ENCODE peak calls at places on chromosomes 12 and 14, in six cellular contexts. Y is transverse colon, T is heart right ventricle, B is GM12865, Q is Calu3, J is epithelial cell of esophagus. X is an unnamed sample.

GRCh38 chr12:10186299-10186698 is 7.5 kb downstream of the TMEM52B start:
- DNase-seq in Q (no peak), Y (peak), B (peak), T (no peak), J (no peak), X (peak)

GRCh38 chr12:104372048-104372720 is 68.6 kb downstream of the EID3 start:
- DNase-seq in J (no peak), T (no peak), Q (no peak), Y (no peak), B (peak), X (no peak)

GRCh38 chr12:75670175-75670574 is 158.8 kb upstream of the KRR1 start:
- DNase-seq in J (no peak), Y (no peak), Q (no peak), T (no peak), B (no peak), X (no peak)

GRCh38 chr12:108640802-108641445 is 7.2 kb upstream of the SELPLG start:
- DNase-seq in T (no peak), Y (peak), Q (peak), J (no peak), B (no peak), X (no peak)

GRCh38 chr14:57574617-57575288 is 81.1 kb upstream of the CCDC198 start:
- DNase-seq in Y (no peak), Q (peak), J (peak), B (no peak), T (no peak), X (no peak)

GRCh38 chr12:28583771-28584261 is 393.6 kb downstream of the CCDC91 start:
- DNase-seq in B (no peak), Y (no peak), Q (no peak), T (no peak), J (peak), X (no peak)

GRCh38 chr12:41724216-41724615 is 420.5 kb downstream of the GXYLT1 start:
- DNase-seq in B (no peak), J (peak), T (no peak), Y (no peak), Q (peak), X (no peak)

GRCh38 chr14:73026243-73026844 is 562 bp downstream of the ZFYVE1 start:
- DNase-seq in Y (no peak), Q (no peak), B (no peak), T (no peak), J (no peak), X (no peak)

GRCh38 chr12:24909667-24910066 is 39.2 kb downstream of the BCAT1 start:
- DNase-seq in Y (peak), J (peak), T (no peak), Q (no peak), B (no peak), X (peak)

GRCh38 chr12:3553681-3554546 is 62.9 kb downstream of the PRMT8 start:
- DNase-seq in B (no peak), T (no peak), Y (no peak), J (no peak), Q (no peak), X (no peak)

GRCh38 chr12:115325858-115326257 is 641.9 kb upstream of the TBX3 start:
- DNase-seq in B (no peak), Q (no peak), J (peak), Y (no peak), T (no peak), X (peak)

GRCh38 chr12:40068416-40068815 is 37.5 kb downstream of the SLC2A13 start:
- DNase-seq in J (no peak), B (no peak), Q (no peak), T (no peak), Y (no peak), X (no peak)

GRCh38 chr12:113091506-113091905 is 35.0 kb downstream of the DTX1 start:
- DNase-seq in Q (no peak), B (no peak), Y (no peak), T (no peak), J (no peak), X (no peak)

GRCh38 chr14:93207468-93208308 is 632 bp downstream of the UBR7 start:
- DNase-seq in T (no peak), B (peak), Y (no peak), J (peak), Q (peak), X (no peak)
- TF ChIP-seq CTCF in T (no peak), B (peak), Y (no peak), J (peak), Q (peak), X (no peak)

GRCh38 chr12:92730758-92731157 is 28.0 kb downstream of the PLEKHG7 start:
- DNase-seq in T (no peak), J (no peak), Q (no peak), Y (no peak), B (no peak), X (no peak)

GRCh38 chr12:92739099-92739498 is 36.3 kb downstream of the PLEKHG7 start:
- DNase-seq in Q (no peak), Y (no peak), B (no peak), J (no peak), T (no peak), X (no peak)

GRCh38 chr12:92737855-92738850 is 35.4 kb downstream of the PLEKHG7 start:
- DNase-seq in T (no peak), J (no peak), B (no peak), Y (no peak), Q (no peak), X (no peak)

GRCh38 chr12:92736605-92737004 is 33.8 kb downstream of the PLEKHG7 start:
- DNase-seq in Y (no peak), Q (no peak), J (no peak), B (no peak), T (no peak), X (no peak)

DNA sequence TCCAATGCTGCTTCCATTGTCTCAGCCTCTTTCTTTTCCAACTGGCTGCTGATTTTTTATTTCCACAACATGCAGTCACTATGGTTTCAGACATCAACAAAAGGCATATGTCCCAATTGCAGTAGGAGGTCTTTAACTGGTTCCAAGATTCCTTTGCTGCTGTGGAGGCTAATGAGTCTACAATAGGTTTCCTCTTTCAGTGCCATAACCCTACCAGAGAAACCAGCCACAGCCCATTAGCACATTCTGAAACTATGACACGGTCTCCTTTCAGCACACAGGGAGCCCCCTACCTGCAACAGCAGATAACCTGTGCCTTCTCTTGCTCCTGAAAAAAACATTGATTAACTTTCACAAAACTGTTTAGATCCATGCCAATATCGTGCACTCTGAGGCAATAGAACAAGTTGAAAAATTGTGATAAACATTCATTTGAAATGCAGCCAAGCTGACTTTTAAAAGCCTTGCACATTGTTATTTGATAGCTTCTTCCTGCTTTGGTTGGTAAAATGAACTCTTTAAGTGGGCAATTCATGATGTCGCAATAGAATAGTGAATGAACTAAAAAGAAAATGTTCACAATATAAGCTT is 32.4 kb downstream of the PLEKHG7 start:
- DNase-seq in Y (no peak), J (peak), Q (peak), B (no peak), T (no peak), X (no peak)
- TF ChIP-seq CTCF in Y (no peak), J (peak), Q (no peak), B (no peak), T (no peak), X (no peak)

DNA sequence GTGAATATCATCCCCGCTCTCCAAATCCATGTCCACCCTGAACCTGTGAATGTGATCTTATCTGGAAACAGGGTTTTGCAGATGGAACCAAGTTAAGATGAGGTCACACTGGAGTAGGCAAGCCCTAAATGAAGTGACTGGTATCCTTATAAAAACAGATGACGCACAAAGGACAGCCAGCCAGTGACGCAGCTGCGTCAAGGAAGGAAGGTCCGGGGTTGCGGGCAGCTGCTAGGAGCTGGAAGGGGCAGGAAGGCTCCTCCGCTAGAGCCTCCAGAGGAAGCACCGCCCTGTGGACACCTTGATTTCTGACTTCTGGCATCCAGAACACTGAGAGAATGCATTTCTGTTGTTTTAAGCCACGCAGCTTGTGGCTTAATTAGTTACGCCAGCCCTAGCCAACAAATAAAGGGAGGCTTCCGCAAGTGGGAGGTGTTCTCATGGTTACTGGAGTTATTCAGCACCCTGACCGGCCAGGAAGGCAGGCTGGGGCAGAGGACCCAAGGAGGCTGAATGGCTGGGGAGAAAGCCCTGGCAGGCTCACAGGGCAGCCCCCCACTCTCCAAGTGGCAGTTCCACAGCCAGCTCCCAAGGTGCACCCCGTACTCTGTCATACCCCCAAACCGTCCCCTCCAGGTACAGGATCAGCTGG is 127.6 kb upstream of the NCOR2 start:
- DNase-seq in Y (no peak), Q (peak), T (peak), B (no peak), J (peak), X (no peak)
- TF ChIP-seq CTCF in Y (no peak), Q (no peak), T (no peak), B (no peak), J (peak), X (no peak)

GRCh38 chr14:99296517-99296916 is 24.5 kb upstream of the BCL11B start:
- DNase-seq in Y (no peak), T (no peak), J (no peak), B (no peak), Q (no peak), X (no peak)
- TF ChIP-seq CTCF in Y (no peak), T (no peak), J (no peak), B (no peak), Q (no peak), X (no peak)